ENCODE peak calls at places on chromosomes 7 and 10, in five cellular contexts. One of them, this sample, is unnamed.

GRCh38 chr10:80168679-80169380 is 36.3 kb downstream of the PLAC9 start:
- DNase-seq in Caco-2: no peak
- DNase-seq in SK-N-MC: no peak
- DNase-seq in fibroblast of villous mesenchyme: peak; percentile 39
- DNase-seq in astrocyte of the spinal cord: no peak
- DNase-seq in this sample: no peak

GRCh38 chr7:156122752-156123354 is 310.6 kb upstream of the SHH start:
- DNase-seq in SK-N-MC: no peak
- DNase-seq in Caco-2: no peak
- DNase-seq in fibroblast of villous mesenchyme: no peak
- DNase-seq in astrocyte of the spinal cord: no peak
- DNase-seq in this sample: no peak

GRCh38 chr10:124291009-124291671 is 127.6 kb downstream of the OAT start:
- DNase-seq in Caco-2: peak; percentile 26
- DNase-seq in fibroblast of villous mesenchyme: peak; percentile 74
- DNase-seq in astrocyte of the spinal cord: no peak
- DNase-seq in SK-N-MC: no peak
- DNase-seq in this sample: no peak

GRCh38 chr7:91193141-91193540 is 71.1 kb upstream of the FZD1 start:
- DNase-seq in astrocyte of the spinal cord: peak; percentile 22
- DNase-seq in Caco-2: no peak
- DNase-seq in SK-N-MC: no peak
- DNase-seq in fibroblast of villous mesenchyme: peak; percentile 5
- DNase-seq in this sample: no peak

GRCh38 chr10:102710604-102711003 is 3.6 kb downstream of the ARL3 start:
- DNase-seq in Caco-2: no peak
- DNase-seq in fibroblast of villous mesenchyme: peak; percentile 89
- DNase-seq in astrocyte of the spinal cord: peak; percentile 80
- DNase-seq in SK-N-MC: no peak
- DNase-seq in this sample: peak; percentile 41

GRCh38 chr10:101617824-101618568 is 29.9 kb downstream of the DPCD start:
- DNase-seq in fibroblast of villous mesenchyme: no peak
- DNase-seq in SK-N-MC: no peak
- DNase-seq in astrocyte of the spinal cord: no peak
- DNase-seq in Caco-2: no peak
- DNase-seq in this sample: no peak

GRCh38 chr7:140159487-140159886 is 17.3 kb downstream of the KDM7A start:
- DNase-seq in fibroblast of villous mesenchyme: no peak
- DNase-seq in Caco-2: no peak
- DNase-seq in SK-N-MC: no peak
- DNase-seq in astrocyte of the spinal cord: peak; percentile 36
- DNase-seq in this sample: no peak

GRCh38 chr7:2638224-2638991 is 6.6 kb downstream of the TTYH3 start:
- DNase-seq in Caco-2: no peak
- DNase-seq in fibroblast of villous mesenchyme: peak; percentile 70
- DNase-seq in astrocyte of the spinal cord: peak; percentile 74
- DNase-seq in SK-N-MC: no peak
- DNase-seq in this sample: peak; percentile 57

GRCh38 chr7:157310676-157311185 is 26.1 kb upstream of the DNAJB6 start:
- DNase-seq in Caco-2: no peak
- DNase-seq in SK-N-MC: no peak
- DNase-seq in astrocyte of the spinal cord: no peak
- DNase-seq in fibroblast of villous mesenchyme: no peak
- DNase-seq in this sample: peak; percentile 20

GRCh38 chr7:123051916-123052315 is 56.4 kb upstream of the TAS2R16 start:
- DNase-seq in astrocyte of the spinal cord: peak; percentile 69
- DNase-seq in fibroblast of villous mesenchyme: no peak
- DNase-seq in Caco-2: no peak
- DNase-seq in SK-N-MC: no peak
- DNase-seq in this sample: peak; percentile 4

GRCh38 chr7:42237162-42237821 is at the start of gene GLI3:
- DNase-seq in Caco-2: peak; percentile 43
- DNase-seq in fibroblast of villous mesenchyme: peak; percentile 95
- DNase-seq in SK-N-MC: no peak
- DNase-seq in astrocyte of the spinal cord: peak; percentile 94
- DNase-seq in this sample: peak; percentile 90

GRCh38 chr7:24417526-24418120 is 133.6 kb downstream of the NPY start:
- DNase-seq in fibroblast of villous mesenchyme: no peak
- DNase-seq in Caco-2: no peak
- DNase-seq in astrocyte of the spinal cord: no peak
- DNase-seq in SK-N-MC: no peak
- DNase-seq in this sample: no peak

GRCh38 chr10:78451592-78451991 is 417.9 kb downstream of the RPS24 start:
- DNase-seq in astrocyte of the spinal cord: no peak
- DNase-seq in fibroblast of villous mesenchyme: peak; percentile 4
- DNase-seq in Caco-2: no peak
- DNase-seq in SK-N-MC: no peak
- DNase-seq in this sample: peak; percentile 64

GRCh38 chr10:75887981-75888380 is 456.6 kb downstream of the LRMDA start:
- DNase-seq in Caco-2: no peak
- DNase-seq in SK-N-MC: no peak
- DNase-seq in fibroblast of villous mesenchyme: no peak
- DNase-seq in astrocyte of the spinal cord: no peak
- DNase-seq in this sample: no peak

GRCh38 chr10:71553371-71553900 is 156.7 kb downstream of the CDH23 start:
- DNase-seq in fibroblast of villous mesenchyme: no peak
- DNase-seq in Caco-2: no peak
- DNase-seq in SK-N-MC: no peak
- DNase-seq in astrocyte of the spinal cord: no peak
- DNase-seq in this sample: no peak

GRCh38 chr10:71279590-71280170 is 39.4 kb upstream of the SLC29A3 start:
- DNase-seq in Caco-2: no peak
- DNase-seq in astrocyte of the spinal cord: no peak
- DNase-seq in fibroblast of villous mesenchyme: no peak
- DNase-seq in SK-N-MC: no peak
- DNase-seq in this sample: no peak

GRCh38 chr10:43409385-43410109 is 561 bp upstream of the HNRNPF start:
- DNase-seq in fibroblast of villous mesenchyme: no peak
- DNase-seq in Caco-2: peak; percentile 81
- DNase-seq in astrocyte of the spinal cord: no peak
- DNase-seq in SK-N-MC: no peak
- DNase-seq in this sample: peak; percentile 45

GRCh38 chr7:92043637-92044036 is 90.6 kb downstream of the CYP51A1 start:
- DNase-seq in SK-N-MC: no peak
- DNase-seq in astrocyte of the spinal cord: no peak
- DNase-seq in Caco-2: no peak
- DNase-seq in fibroblast of villous mesenchyme: no peak
- DNase-seq in this sample: no peak

GRCh38 chr10:94983555-94983954 is 45.1 kb downstream of the CYP2C9 start:
- DNase-seq in fibroblast of villous mesenchyme: no peak
- DNase-seq in Caco-2: no peak
- DNase-seq in SK-N-MC: no peak
- DNase-seq in astrocyte of the spinal cord: no peak
- DNase-seq in this sample: no peak

GRCh38 chr10:116254422-116255152 is 18.4 kb downstream of the GFRA1 start:
- DNase-seq in astrocyte of the spinal cord: peak; percentile 54
- DNase-seq in SK-N-MC: no peak
- DNase-seq in Caco-2: no peak
- DNase-seq in fibroblast of villous mesenchyme: no peak
- DNase-seq in this sample: no peak

GRCh38 chr7:82945480-82945879 is 217.2 kb downstream of the PCLO start:
- DNase-seq in astrocyte of the spinal cord: no peak
- DNase-seq in SK-N-MC: no peak
- DNase-seq in fibroblast of villous mesenchyme: no peak
- DNase-seq in Caco-2: no peak
- DNase-seq in this sample: no peak

GRCh38 chr10:58531084-58531695 is 18.5 kb downstream of the BICC1 start:
- DNase-seq in Caco-2: peak; percentile 82
- DNase-seq in fibroblast of villous mesenchyme: peak; percentile 78
- DNase-seq in astrocyte of the spinal cord: peak; percentile 84
- DNase-seq in SK-N-MC: peak; percentile 3
- DNase-seq in this sample: no peak

GRCh38 chr7:155711081-155711480 is 66.6 kb downstream of the RBM33 start:
- DNase-seq in astrocyte of the spinal cord: no peak
- DNase-seq in Caco-2: no peak
- DNase-seq in fibroblast of villous mesenchyme: no peak
- DNase-seq in SK-N-MC: no peak
- DNase-seq in this sample: no peak

GRCh38 chr10:98916751-98917150 is 318.9 kb downstream of the HPSE2 start:
- DNase-seq in Caco-2: no peak
- DNase-seq in fibroblast of villous mesenchyme: peak; percentile 75
- DNase-seq in SK-N-MC: peak; percentile 58
- DNase-seq in astrocyte of the spinal cord: no peak
- DNase-seq in this sample: no peak

GRCh38 chr10:127195041-127195506 is 1.3 kb downstream of the INSYN2A start:
- DNase-seq in fibroblast of villous mesenchyme: no peak
- DNase-seq in Caco-2: no peak
- DNase-seq in SK-N-MC: no peak
- DNase-seq in astrocyte of the spinal cord: no peak
- DNase-seq in this sample: no peak
- H3K4me3 ChIP-seq in fibroblast of villous mesenchyme: no peak overlapping the region
- H3K4me3 ChIP-seq in Caco-2: no peak overlapping the region
- H3K4me3 ChIP-seq in SK-N-MC: no peak overlapping the region
- H3K4me3 ChIP-seq in astrocyte of the spinal cord: peak overlapping the region; percentile 32
- H3K4me3 ChIP-seq in this sample: no peak overlapping the region

DNA sequence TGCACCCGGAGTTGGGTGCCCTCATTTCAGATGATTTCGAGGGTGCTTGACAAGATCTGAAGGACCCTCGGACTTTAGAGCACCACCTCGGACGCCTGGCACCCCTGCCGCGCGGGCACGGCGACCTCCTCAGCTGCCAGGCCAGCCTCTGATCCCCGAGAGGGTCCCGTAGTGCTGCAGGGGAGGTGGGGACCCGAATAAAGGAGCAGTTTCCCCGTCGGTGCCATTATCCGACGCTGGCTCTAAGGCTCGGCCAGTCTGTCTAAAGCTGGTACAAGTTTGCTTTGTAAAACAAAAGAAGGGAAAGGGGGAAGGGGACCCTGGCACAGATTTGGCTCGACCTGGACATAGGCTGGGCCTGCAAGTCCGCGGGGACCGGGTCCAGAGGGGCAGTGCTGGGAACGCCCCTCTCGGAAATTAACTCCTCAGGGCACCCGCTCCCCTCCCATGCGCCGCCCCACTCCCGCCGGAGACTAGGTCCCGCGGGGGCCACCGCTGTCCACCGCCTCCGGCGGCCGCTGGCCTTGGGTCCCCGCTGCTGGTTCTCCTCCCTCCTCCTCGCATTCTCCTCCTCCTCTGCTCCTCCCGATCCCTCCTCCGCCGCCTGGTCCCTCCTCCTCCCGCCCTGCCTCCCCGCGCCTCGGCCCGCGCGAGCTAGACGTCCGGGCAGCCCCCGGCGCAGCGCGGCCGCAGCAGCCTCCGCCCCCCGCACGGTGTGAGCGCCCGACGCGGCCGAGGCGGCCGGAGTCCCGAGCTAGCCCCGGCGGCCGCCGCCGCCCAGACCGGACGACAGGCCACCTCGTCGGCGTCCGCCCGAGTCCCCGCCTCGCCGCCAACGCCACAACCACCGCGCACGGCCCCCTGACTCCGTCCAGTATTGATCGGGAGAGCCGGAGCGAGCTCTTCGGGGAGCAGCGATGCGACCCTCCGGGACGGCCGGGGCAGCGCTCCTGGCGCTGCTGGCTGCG is at the start of gene EGFR:
- DNase-seq in astrocyte of the spinal cord: peak; percentile 83
- DNase-seq in Caco-2: peak; percentile 83
- DNase-seq in SK-N-MC: no peak
- DNase-seq in fibroblast of villous mesenchyme: peak; percentile 81
- DNase-seq in this sample: peak; percentile 85
- H3K4me3 ChIP-seq in astrocyte of the spinal cord: peak within 1 kb of the TSS; percentile 77
- H3K4me3 ChIP-seq in Caco-2: peak within 1 kb of the TSS; percentile 86
- H3K4me3 ChIP-seq in SK-N-MC: no peak within 1 kb of the TSS
- H3K4me3 ChIP-seq in fibroblast of villous mesenchyme: peak within 1 kb of the TSS; percentile 80
- H3K4me3 ChIP-seq in this sample: peak within 1 kb of the TSS; percentile 84

DNA sequence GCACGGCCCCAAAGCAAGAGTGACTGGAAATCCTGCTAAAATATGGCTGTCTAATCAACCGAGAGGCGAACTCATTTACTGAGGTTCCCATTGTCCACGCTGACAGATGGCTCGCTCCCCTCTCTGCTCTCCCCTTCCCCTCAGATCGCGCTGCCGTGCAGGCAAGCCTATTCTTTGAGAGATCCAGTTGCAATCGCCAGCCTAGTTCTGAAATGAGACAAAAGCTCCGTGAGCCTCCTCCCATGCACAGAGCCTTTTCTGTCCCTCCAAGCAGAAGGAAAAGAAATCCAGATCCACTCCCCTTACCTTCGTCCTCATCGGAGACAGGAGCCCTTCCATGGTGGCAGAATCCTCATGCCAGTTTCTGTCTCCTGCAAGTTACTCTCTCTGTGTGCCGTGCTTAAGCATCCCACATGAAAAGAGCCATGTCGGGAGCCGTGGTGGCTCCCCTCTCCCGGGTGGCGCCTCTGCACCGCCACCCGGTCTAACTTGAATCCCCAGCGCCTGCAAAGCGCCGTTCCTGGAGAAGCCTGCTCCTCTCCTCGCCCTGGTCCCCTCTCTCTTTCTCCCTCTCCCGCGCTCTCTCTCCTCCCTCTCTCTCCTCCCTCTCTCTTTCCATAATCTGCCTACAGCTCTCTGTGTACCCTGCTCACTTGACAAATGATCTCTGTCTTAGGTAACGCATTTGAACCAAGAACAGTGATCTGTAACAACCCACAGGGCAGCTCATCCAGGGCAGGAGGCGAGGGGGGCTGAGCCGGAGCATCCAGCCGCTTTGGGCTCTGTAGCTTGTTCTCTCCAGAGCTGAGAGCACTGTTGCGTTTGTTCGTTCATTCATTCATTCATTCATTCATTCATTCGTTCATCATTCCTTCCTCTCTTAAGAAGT is 156.8 kb downstream of the FRMD4A start:
- DNase-seq in Caco-2: peak; percentile 45
- DNase-seq in SK-N-MC: no peak
- DNase-seq in astrocyte of the spinal cord: peak; percentile 40
- DNase-seq in fibroblast of villous mesenchyme: no peak
- DNase-seq in this sample: peak; percentile 30
- H3K4me3 ChIP-seq in Caco-2: peak overlapping the region; percentile 50
- H3K4me3 ChIP-seq in SK-N-MC: no peak overlapping the region
- H3K4me3 ChIP-seq in astrocyte of the spinal cord: peak overlapping the region; percentile 49
- H3K4me3 ChIP-seq in fibroblast of villous mesenchyme: peak overlapping the region; percentile 36
- H3K4me3 ChIP-seq in this sample: peak overlapping the region; percentile 50

DNA sequence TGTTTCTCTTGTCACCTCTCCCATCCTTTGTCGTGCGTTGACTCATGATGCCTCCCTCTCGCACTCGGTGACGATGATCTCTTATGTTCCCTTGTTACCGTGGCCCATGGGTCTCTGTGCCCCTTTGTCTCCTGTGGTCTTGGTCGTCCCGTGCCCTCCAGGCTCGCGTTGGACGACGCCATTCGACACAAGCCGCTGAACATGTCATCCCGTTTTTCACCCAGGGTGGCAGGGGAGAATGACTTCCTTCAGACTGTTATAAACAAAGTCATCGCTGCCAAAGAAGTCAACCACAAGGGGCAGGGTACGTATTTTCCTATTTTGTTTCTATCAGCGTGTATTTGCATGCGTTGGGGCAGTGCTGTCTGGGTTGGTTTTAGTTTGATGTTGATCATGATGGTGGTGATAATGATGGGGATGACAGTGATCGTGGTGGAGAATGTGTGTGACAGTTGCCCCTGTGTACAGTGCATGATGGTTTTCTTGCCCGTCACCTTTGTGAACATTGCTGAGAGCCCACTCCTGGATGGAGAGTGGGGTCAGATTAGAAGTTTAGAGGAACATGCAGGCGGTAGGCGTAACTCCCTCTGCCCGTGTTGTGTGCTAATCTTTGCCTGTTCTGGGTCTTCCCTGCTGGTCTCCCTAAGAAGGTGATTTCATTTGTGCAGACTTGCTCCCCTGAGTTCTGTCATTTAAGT is 107.0 kb downstream of the DOCK1 start:
- DNase-seq in SK-N-MC: no peak
- DNase-seq in Caco-2: no peak
- DNase-seq in astrocyte of the spinal cord: no peak
- DNase-seq in fibroblast of villous mesenchyme: no peak
- DNase-seq in this sample: no peak
- H3K4me3 ChIP-seq in SK-N-MC: no peak overlapping the region
- H3K4me3 ChIP-seq in Caco-2: no peak overlapping the region
- H3K4me3 ChIP-seq in astrocyte of the spinal cord: no peak overlapping the region
- H3K4me3 ChIP-seq in fibroblast of villous mesenchyme: no peak overlapping the region
- H3K4me3 ChIP-seq in this sample: no peak overlapping the region

This sample was measured in MG63.